ENCODE peak calls at places on chromosomes 16 and 17, in eight cellular contexts. One of them, this sample, is unnamed.

GRCh38 chr17:66982011-66982508 is 17.6 kb downstream of the CACNG4 start:
- DNase-seq in breast epithelium: no peak
- DNase-seq in A673: no peak
- DNase-seq in PC-3: no peak
- DNase-seq in brain microvascular endothelial cell: no peak
- DNase-seq in esophagus squamous epithelium: no peak
- DNase-seq in fibroblast of the aortic adventitia: no peak
- DNase-seq in GM06990: no peak
- DNase-seq in this sample: no peak

GRCh38 chr17:40510328-40510648 is 8.9 kb upstream of the TNS4 start:
- DNase-seq in PC-3: peak
- DNase-seq in A673: no peak
- DNase-seq in GM06990: no peak
- DNase-seq in esophagus squamous epithelium: no peak
- DNase-seq in brain microvascular endothelial cell: peak
- DNase-seq in breast epithelium: peak
- DNase-seq in fibroblast of the aortic adventitia: no peak
- DNase-seq in this sample: no peak

GRCh38 chr16:54099627-54100026 is 187.0 kb downstream of the IRX3 start:
- DNase-seq in esophagus squamous epithelium: no peak
- DNase-seq in brain microvascular endothelial cell: no peak
- DNase-seq in A673: no peak
- DNase-seq in GM06990: no peak
- DNase-seq in breast epithelium: no peak
- DNase-seq in PC-3: no peak
- DNase-seq in fibroblast of the aortic adventitia: no peak
- DNase-seq in this sample: no peak

GRCh38 chr17:7858487-7858832 is 657 bp downstream of the CYB5D1 start:
- DNase-seq in A673: peak
- DNase-seq in PC-3: peak
- DNase-seq in brain microvascular endothelial cell: peak
- DNase-seq in fibroblast of the aortic adventitia: peak
- DNase-seq in breast epithelium: peak
- DNase-seq in esophagus squamous epithelium: no peak
- DNase-seq in GM06990: peak
- DNase-seq in this sample: peak

GRCh38 chr17:28340374-28340773 is 4.8 kb downstream of the TNFAIP1 start:
- DNase-seq in GM06990: no peak
- DNase-seq in breast epithelium: no peak
- DNase-seq in PC-3: no peak
- DNase-seq in esophagus squamous epithelium: no peak
- DNase-seq in fibroblast of the aortic adventitia: no peak
- DNase-seq in brain microvascular endothelial cell: no peak
- DNase-seq in A673: no peak
- DNase-seq in this sample: no peak

GRCh38 chr17:68981288-68981687 is 26.1 kb upstream of the ABCA8 start:
- DNase-seq in PC-3: peak
- DNase-seq in brain microvascular endothelial cell: peak
- DNase-seq in A673: peak
- DNase-seq in GM06990: peak
- DNase-seq in fibroblast of the aortic adventitia: peak
- DNase-seq in esophagus squamous epithelium: no peak
- DNase-seq in breast epithelium: no peak
- DNase-seq in this sample: peak

GRCh38 chr17:78791840-78792709 is 10.0 kb upstream of the CYTH1 start:
- DNase-seq in PC-3: no peak
- DNase-seq in esophagus squamous epithelium: no peak
- DNase-seq in GM06990: no peak
- DNase-seq in brain microvascular endothelial cell: no peak
- DNase-seq in breast epithelium: no peak
- DNase-seq in A673: no peak
- DNase-seq in fibroblast of the aortic adventitia: no peak
- DNase-seq in this sample: no peak

GRCh38 chr16:49811630-49812334 is 44.1 kb downstream of the ZNF423 start:
- DNase-seq in GM06990: no peak
- DNase-seq in esophagus squamous epithelium: no peak
- DNase-seq in brain microvascular endothelial cell: no peak
- DNase-seq in PC-3: no peak
- DNase-seq in fibroblast of the aortic adventitia: no peak
- DNase-seq in A673: no peak
- DNase-seq in breast epithelium: no peak
- DNase-seq in this sample: no peak

GRCh38 chr17:20955437-20956323 is 87.1 kb downstream of the USP22 start:
- DNase-seq in GM06990: no peak
- DNase-seq in fibroblast of the aortic adventitia: peak
- DNase-seq in PC-3: peak
- DNase-seq in esophagus squamous epithelium: no peak
- DNase-seq in A673: no peak
- DNase-seq in brain microvascular endothelial cell: peak
- DNase-seq in breast epithelium: no peak
- DNase-seq in this sample: no peak

GRCh38 chr16:84166796-84167695 is 19.8 kb downstream of the TAF1C start:
- DNase-seq in brain microvascular endothelial cell: no peak
- DNase-seq in breast epithelium: no peak
- DNase-seq in PC-3: no peak
- DNase-seq in fibroblast of the aortic adventitia: no peak
- DNase-seq in esophagus squamous epithelium: no peak
- DNase-seq in A673: no peak
- DNase-seq in GM06990: no peak
- DNase-seq in this sample: peak

GRCh38 chr17:8140058-8140412 is 12.2 kb downstream of the PER1 start:
- DNase-seq in esophagus squamous epithelium: no peak
- DNase-seq in GM06990: no peak
- DNase-seq in fibroblast of the aortic adventitia: no peak
- DNase-seq in PC-3: no peak
- DNase-seq in breast epithelium: peak
- DNase-seq in A673: no peak
- DNase-seq in brain microvascular endothelial cell: no peak
- DNase-seq in this sample: no peak

GRCh38 chr17:71327376-71328059 is 793.3 kb upstream of the SOX9 start:
- DNase-seq in GM06990: no peak
- DNase-seq in brain microvascular endothelial cell: peak
- DNase-seq in fibroblast of the aortic adventitia: peak
- DNase-seq in A673: no peak
- DNase-seq in breast epithelium: no peak
- DNase-seq in PC-3: peak
- DNase-seq in esophagus squamous epithelium: no peak
- DNase-seq in this sample: no peak

GRCh38 chr16:69924777-69925191 is 26.4 kb upstream of the CLEC18A start:
- DNase-seq in brain microvascular endothelial cell: peak
- DNase-seq in esophagus squamous epithelium: no peak
- DNase-seq in breast epithelium: peak
- DNase-seq in fibroblast of the aortic adventitia: peak
- DNase-seq in A673: no peak
- DNase-seq in PC-3: no peak
- DNase-seq in GM06990: no peak
- DNase-seq in this sample: no peak

DNA sequence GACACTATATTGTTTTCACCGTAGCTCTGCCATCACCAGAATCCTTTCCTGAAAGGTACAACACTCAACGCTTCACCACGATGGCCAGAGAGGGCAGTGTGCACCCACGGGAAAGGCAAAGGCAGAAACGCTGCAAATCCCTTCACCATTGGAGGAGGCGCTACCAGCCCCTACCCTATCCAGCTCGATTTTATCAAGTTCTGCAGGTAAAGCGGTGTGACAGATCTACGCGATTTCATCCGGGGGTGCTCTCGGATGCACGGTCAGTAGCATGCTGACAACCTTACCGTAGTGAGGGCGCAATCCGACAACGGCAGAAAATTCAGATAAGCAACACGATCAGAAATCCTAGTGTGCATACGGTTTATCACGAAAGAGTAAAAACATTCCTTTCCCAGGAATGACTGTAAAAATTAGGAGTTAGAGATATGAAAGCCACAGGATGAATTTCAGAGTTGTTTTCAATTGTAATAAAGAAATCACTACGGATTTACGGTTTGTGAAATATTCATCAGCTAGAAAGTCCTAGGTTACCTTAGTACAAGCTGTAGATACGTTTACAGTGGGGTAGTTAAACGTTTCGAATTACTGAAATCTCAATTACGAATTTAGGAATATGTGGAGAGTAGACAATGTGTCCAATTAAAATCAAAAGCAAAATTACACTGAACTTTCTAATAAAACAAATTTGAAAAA is 1.8 kb downstream of the NETO2 start:
- DNase-seq in PC-3: peak
- DNase-seq in fibroblast of the aortic adventitia: peak
- DNase-seq in A673: peak
- DNase-seq in esophagus squamous epithelium: peak
- DNase-seq in breast epithelium: peak
- DNase-seq in brain microvascular endothelial cell: peak
- DNase-seq in GM06990: peak
- DNase-seq in this sample: peak
- H3K4me3 ChIP-seq in PC-3: peak
- H3K4me3 ChIP-seq in fibroblast of the aortic adventitia: peak
- H3K4me3 ChIP-seq in A673: peak
- H3K4me3 ChIP-seq in esophagus squamous epithelium: peak
- H3K4me3 ChIP-seq in breast epithelium: peak
- H3K4me3 ChIP-seq in brain microvascular endothelial cell: peak
- H3K4me3 ChIP-seq in GM06990: peak
- H3K4me3 ChIP-seq in this sample: peak

DNA sequence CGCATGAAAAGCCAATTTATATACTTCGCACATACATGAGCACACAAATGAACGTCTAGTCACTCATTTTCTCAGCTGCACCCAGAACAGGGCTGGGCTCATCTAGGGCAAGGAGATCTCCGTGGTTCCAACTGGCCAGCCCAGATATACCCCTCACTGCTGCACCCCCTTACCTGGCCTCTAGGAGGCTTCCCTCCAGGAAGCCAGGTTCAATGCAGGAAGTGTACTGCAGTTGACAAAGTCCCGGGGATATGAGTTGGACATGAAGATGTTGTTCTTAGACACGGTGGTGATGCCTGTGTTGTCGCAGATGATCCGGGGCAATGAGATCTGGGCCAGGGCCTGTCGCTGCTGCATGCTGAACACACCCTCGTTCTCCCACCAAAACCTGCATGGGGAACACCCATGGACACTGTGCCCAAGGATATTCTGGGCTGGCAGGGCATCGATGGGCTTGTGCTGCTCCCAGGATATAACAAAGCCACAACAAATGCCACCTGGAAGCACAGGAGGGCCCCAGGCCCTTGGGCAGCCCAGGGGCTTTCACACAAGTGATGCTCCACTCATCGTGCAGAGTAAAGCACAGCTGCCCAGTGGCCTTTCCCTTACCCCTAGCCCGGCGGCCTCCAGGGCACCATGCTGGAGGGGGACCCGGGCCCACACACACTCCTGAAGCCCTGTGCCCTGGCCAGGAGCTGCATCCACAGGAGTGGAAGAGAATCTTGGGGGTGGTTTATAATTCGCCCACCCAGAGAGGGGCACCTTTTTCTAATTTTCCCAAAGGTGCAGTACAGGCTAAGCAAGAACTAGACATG is 10.1 kb downstream of the MPO start:
- DNase-seq in GM06990: no peak
- DNase-seq in fibroblast of the aortic adventitia: no peak
- DNase-seq in esophagus squamous epithelium: no peak
- DNase-seq in A673: no peak
- DNase-seq in PC-3: peak
- DNase-seq in breast epithelium: no peak
- DNase-seq in brain microvascular endothelial cell: no peak
- DNase-seq in this sample: no peak
- TF ChIP-seq CTCF in GM06990: peak
- TF ChIP-seq CTCF in fibroblast of the aortic adventitia: peak
- TF ChIP-seq CTCF in esophagus squamous epithelium: no peak
- TF ChIP-seq CTCF in A673: no peak
- TF ChIP-seq CTCF in PC-3: peak
- TF ChIP-seq CTCF in breast epithelium: no peak
- TF ChIP-seq CTCF in brain microvascular endothelial cell: peak
- TF ChIP-seq CTCF in this sample: peak

GRCh38 chr16:71225145-71225544 is 5.4 kb downstream of the HYDIN start:
- DNase-seq in fibroblast of the aortic adventitia: no peak
- DNase-seq in brain microvascular endothelial cell: no peak
- DNase-seq in esophagus squamous epithelium: no peak
- DNase-seq in PC-3: no peak
- DNase-seq in breast epithelium: no peak
- DNase-seq in GM06990: no peak
- DNase-seq in A673: no peak
- DNase-seq in this sample: no peak

GRCh38 chr16:71226229-71227141 is 4.0 kb downstream of the HYDIN start:
- DNase-seq in fibroblast of the aortic adventitia: no peak
- DNase-seq in breast epithelium: no peak
- DNase-seq in esophagus squamous epithelium: no peak
- DNase-seq in GM06990: no peak
- DNase-seq in brain microvascular endothelial cell: no peak
- DNase-seq in A673: no peak
- DNase-seq in PC-3: no peak
- DNase-seq in this sample: no peak

GRCh38 chr16:71229344-71229743 is 1.2 kb downstream of the HYDIN start:
- DNase-seq in breast epithelium: no peak
- DNase-seq in GM06990: no peak
- DNase-seq in esophagus squamous epithelium: no peak
- DNase-seq in A673: no peak
- DNase-seq in fibroblast of the aortic adventitia: no peak
- DNase-seq in brain microvascular endothelial cell: no peak
- DNase-seq in PC-3: no peak
- DNase-seq in this sample: no peak

GRCh38 chr16:71230122-71230845 is at the start of gene HYDIN:
- DNase-seq in breast epithelium: peak
- DNase-seq in GM06990: peak
- DNase-seq in fibroblast of the aortic adventitia: peak
- DNase-seq in brain microvascular endothelial cell: peak
- DNase-seq in A673: peak
- DNase-seq in PC-3: peak
- DNase-seq in esophagus squamous epithelium: no peak
- DNase-seq in this sample: no peak
- H3K4me3 ChIP-seq in breast epithelium: no peak
- H3K4me3 ChIP-seq in GM06990: no peak
- H3K4me3 ChIP-seq in fibroblast of the aortic adventitia: peak
- H3K4me3 ChIP-seq in brain microvascular endothelial cell: peak
- H3K4me3 ChIP-seq in A673: peak
- H3K4me3 ChIP-seq in PC-3: peak
- H3K4me3 ChIP-seq in esophagus squamous epithelium: peak
- H3K4me3 ChIP-seq in this sample: no peak

GRCh38 chr16:75112281-75113045 is 4.1 kb downstream of the LDHD start:
- DNase-seq in A673: no peak
- DNase-seq in fibroblast of the aortic adventitia: no peak
- DNase-seq in PC-3: no peak
- DNase-seq in breast epithelium: no peak
- DNase-seq in brain microvascular endothelial cell: no peak
- DNase-seq in GM06990: no peak
- DNase-seq in esophagus squamous epithelium: no peak
- DNase-seq in this sample: no peak

GRCh38 chr16:75109732-75110243 is 6.8 kb downstream of the LDHD start:
- DNase-seq in brain microvascular endothelial cell: no peak
- DNase-seq in esophagus squamous epithelium: no peak
- DNase-seq in breast epithelium: no peak
- DNase-seq in GM06990: no peak
- DNase-seq in A673: no peak
- DNase-seq in fibroblast of the aortic adventitia: no peak
- DNase-seq in PC-3: peak
- DNase-seq in this sample: no peak

GRCh38 chr16:75110637-75111513 is 5.7 kb downstream of the LDHD start:
- DNase-seq in brain microvascular endothelial cell: peak
- DNase-seq in GM06990: peak
- DNase-seq in esophagus squamous epithelium: peak
- DNase-seq in A673: peak
- DNase-seq in breast epithelium: peak
- DNase-seq in fibroblast of the aortic adventitia: peak
- DNase-seq in PC-3: peak
- DNase-seq in this sample: peak

GRCh38 chr16:75113046-75113491 is 3.5 kb downstream of the LDHD start:
- DNase-seq in fibroblast of the aortic adventitia: no peak
- DNase-seq in GM06990: no peak
- DNase-seq in brain microvascular endothelial cell: no peak
- DNase-seq in PC-3: no peak
- DNase-seq in esophagus squamous epithelium: no peak
- DNase-seq in breast epithelium: no peak
- DNase-seq in A673: no peak
- DNase-seq in this sample: no peak

GRCh38 chr16:75111514-75112280 is 4.9 kb downstream of the LDHD start:
- DNase-seq in A673: no peak
- DNase-seq in brain microvascular endothelial cell: no peak
- DNase-seq in GM06990: no peak
- DNase-seq in breast epithelium: no peak
- DNase-seq in PC-3: no peak
- DNase-seq in fibroblast of the aortic adventitia: no peak
- DNase-seq in esophagus squamous epithelium: no peak
- DNase-seq in this sample: no peak
- TF ChIP-seq CTCF in A673: no peak
- TF ChIP-seq CTCF in brain microvascular endothelial cell: no peak
- TF ChIP-seq CTCF in GM06990: no peak
- TF ChIP-seq CTCF in breast epithelium: no peak
- TF ChIP-seq CTCF in PC-3: no peak
- TF ChIP-seq CTCF in fibroblast of the aortic adventitia: no peak
- TF ChIP-seq CTCF in esophagus squamous epithelium: no peak
- TF ChIP-seq CTCF in this sample: no peak